ENCODE peak calls at places on chromosomes 5 and 9, in five cellular contexts. One of them, this sample, is unnamed.

GRCh38 chr9:94901019-94901363 is 174.5 kb downstream of the AOPEP start:
- DNase-seq in T-helper 2 cell: no peak
- DNase-seq in AG09309: no peak
- DNase-seq in effector memory CD8-positive, alpha-beta T cell: no peak
- DNase-seq in GM13976: no peak
- DNase-seq in this sample: no peak

GRCh38 chr5:143456952-143457547 is 53.6 kb upstream of the NR3C1 start:
- DNase-seq in T-helper 2 cell: no peak
- DNase-seq in AG09309: no peak
- DNase-seq in effector memory CD8-positive, alpha-beta T cell: no peak
- DNase-seq in GM13976: no peak
- DNase-seq in this sample: no peak

GRCh38 chr9:95091971-95092320 is 225.6 kb downstream of the FANCC start:
- DNase-seq in T-helper 2 cell: no peak
- DNase-seq in AG09309: peak; percentile 40
- DNase-seq in effector memory CD8-positive, alpha-beta T cell: no peak
- DNase-seq in GM13976: no peak
- DNase-seq in this sample: peak; percentile 44

GRCh38 chr5:172010278-172010677 is 3.8 kb upstream of the FBXW11 start:
- DNase-seq in T-helper 2 cell: no peak
- DNase-seq in AG09309: no peak
- DNase-seq in effector memory CD8-positive, alpha-beta T cell: no peak
- DNase-seq in GM13976: no peak
- DNase-seq in this sample: peak; percentile 25

GRCh38 chr9:129840024-129840423 is 4.8 kb downstream of the USP20 start:
- DNase-seq in T-helper 2 cell: no peak
- DNase-seq in AG09309: no peak
- DNase-seq in effector memory CD8-positive, alpha-beta T cell: no peak
- DNase-seq in GM13976: no peak
- DNase-seq in this sample: no peak

GRCh38 chr5:17019324-17019723 is 83.2 kb upstream of the MYO10 start:
- DNase-seq in T-helper 2 cell: no peak
- DNase-seq in AG09309: no peak
- DNase-seq in effector memory CD8-positive, alpha-beta T cell: no peak
- DNase-seq in GM13976: no peak
- DNase-seq in this sample: no peak

GRCh38 chr9:138007566-138008080 is 130.0 kb downstream of the CACNA1B start:
- DNase-seq in T-helper 2 cell: no peak
- DNase-seq in AG09309: no peak
- DNase-seq in effector memory CD8-positive, alpha-beta T cell: no peak
- DNase-seq in GM13976: peak; percentile 22
- DNase-seq in this sample: no peak

GRCh38 chr5:173235499-173236394 is 741 bp upstream of the NKX2-5 start:
- DNase-seq in T-helper 2 cell: no peak
- DNase-seq in AG09309: no peak
- DNase-seq in effector memory CD8-positive, alpha-beta T cell: no peak
- DNase-seq in GM13976: no peak
- DNase-seq in this sample: no peak

GRCh38 chr5:38201158-38201557 is 57.2 kb upstream of the EGFLAM start:
- DNase-seq in T-helper 2 cell: no peak
- DNase-seq in AG09309: no peak
- DNase-seq in effector memory CD8-positive, alpha-beta T cell: no peak
- DNase-seq in GM13976: no peak
- DNase-seq in this sample: no peak

GRCh38 chr5:94218374-94218773 is 400.0 kb downstream of the KIAA0825 start:
- DNase-seq in T-helper 2 cell: no peak
- DNase-seq in AG09309: peak; percentile 80
- DNase-seq in effector memory CD8-positive, alpha-beta T cell: no peak
- DNase-seq in GM13976: no peak
- DNase-seq in this sample: no peak

GRCh38 chr5:140696891-140697492 is 3.3 kb upstream of the ZMAT2 start:
- DNase-seq in T-helper 2 cell: no peak
- DNase-seq in AG09309: no peak
- DNase-seq in effector memory CD8-positive, alpha-beta T cell: no peak
- DNase-seq in GM13976: no peak
- DNase-seq in this sample: no peak

This sample was measured in HT-29.